ENCODE peak calls at places on chromosomes 1 and 21, in nine cellular contexts. G is heart right ventricle, J is GM23338, Z is right cardiac atrium, A is choroid plexus epithelial cell, I is gastrocnemius medialis, D is uterus, U is cardiac fibroblast, F is AG10803. P is an unnamed sample.

GRCh38 chr1:209863766-209864485 is 36.2 kb downstream of the UTP25 start:
- DNase-seq in G (no peak), J (no peak), Z (no peak), A (no peak), I (no peak), D (no peak), U (no peak), F (no peak), P (no peak)

GRCh38 chr1:167790117-167790516 is 68.3 kb downstream of the MPZL1 start:
- DNase-seq in G (no peak), J (no peak), Z (peak), A (no peak), I (no peak), D (no peak), U (no peak), F (no peak), P (no peak)

GRCh38 chr1:101002551-101002950 is 23.0 kb downstream of the DPH5 start:
- DNase-seq in G (no peak), J (peak), Z (no peak), A (peak), I (no peak), D (no peak), U (peak), F (no peak), P (peak)

GRCh38 chr1:21294266-21295058 is 4.2 kb upstream of the ECE1 start:
- DNase-seq in G (no peak), J (no peak), Z (peak), A (no peak), I (no peak), D (no peak), U (no peak), F (no peak), P (no peak)

GRCh38 chr1:53499257-53500183 is 40.3 kb downstream of the DMRTB1 start:
- DNase-seq in G (no peak), J (no peak), Z (no peak), A (no peak), I (no peak), D (no peak), U (no peak), F (no peak), P (no peak)

GRCh38 chr1:32192220-32192948 is 8.0 kb upstream of the CCDC28B start:
- DNase-seq in G (no peak), J (no peak), Z (no peak), A (no peak), I (no peak), D (no peak), U (no peak), F (no peak), P (no peak)

GRCh38 chr1:73909043-73909567 is 288.9 kb downstream of the LRRIQ3 start:
- DNase-seq in G (no peak), J (no peak), Z (no peak), A (no peak), I (no peak), D (no peak), U (no peak), F (no peak), P (no peak)

GRCh38 chr1:59477286-59477685 is 180.4 kb downstream of the FGGY start:
- DNase-seq in G (no peak), J (no peak), Z (no peak), A (peak), I (no peak), D (no peak), U (no peak), F (peak), P (no peak)

GRCh38 chr1:3714284-3714741 is 37.9 kb upstream of the CCDC27 start:
- DNase-seq in G (no peak), J (no peak), Z (peak), A (no peak), I (peak), D (no peak), U (no peak), F (no peak), P (no peak)

DNA sequence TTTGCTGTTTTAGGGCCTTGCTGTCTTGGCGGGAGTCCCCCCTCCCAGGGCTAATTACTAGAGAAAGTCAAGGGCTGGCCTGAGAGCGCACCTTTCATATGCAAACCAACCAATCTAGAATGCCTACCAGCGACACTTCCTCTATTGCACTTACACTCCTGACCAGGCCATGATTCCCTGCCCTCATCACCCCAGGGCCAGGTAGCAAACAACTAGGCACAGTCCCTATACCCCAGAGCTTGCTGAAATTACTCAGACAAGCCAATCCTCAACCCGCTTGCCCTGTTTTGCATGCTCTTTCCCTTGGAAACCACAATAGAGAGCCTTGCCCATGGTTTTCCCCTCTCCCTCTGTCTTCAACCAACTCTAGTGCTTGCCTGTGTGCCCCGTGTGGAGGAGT is 70.3 kb downstream of the URB2 start:
- DNase-seq in G (no peak), J (peak), Z (no peak), A (no peak), I (no peak), D (no peak), U (no peak), F (no peak), P (no peak)
- H3K4me3 ChIP-seq in G (no peak), J (peak), Z (no peak), A (no peak), I (no peak), D (no peak), U (no peak), F (no peak), P (no peak)

DNA sequence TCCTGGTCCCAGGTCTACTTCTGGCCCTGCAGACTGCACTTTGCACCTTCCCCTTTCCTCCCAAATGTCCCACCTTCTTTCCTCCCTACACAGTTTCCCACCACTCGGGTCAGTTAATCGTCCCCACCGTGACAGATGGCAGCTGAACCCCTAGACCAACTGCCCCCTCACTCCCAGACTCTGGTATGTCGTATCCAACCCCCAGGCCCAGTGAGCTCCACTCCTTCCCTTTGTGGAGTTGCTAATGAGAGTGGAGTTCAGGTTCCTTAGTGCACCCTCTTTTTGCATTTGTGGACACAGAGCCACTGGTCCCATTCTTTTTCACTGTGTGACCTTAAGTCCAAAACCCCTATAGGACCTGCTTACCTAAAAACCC is 1.8 kb downstream of the MAN1C1 start:
- DNase-seq in G (no peak), J (peak), Z (no peak), A (no peak), I (no peak), D (no peak), U (no peak), F (no peak), P (no peak)
- H3K4me3 ChIP-seq in G (peak), J (peak), Z (peak), A (peak), I (peak), D (peak), U (no peak), F (no peak), P (peak)

DNA sequence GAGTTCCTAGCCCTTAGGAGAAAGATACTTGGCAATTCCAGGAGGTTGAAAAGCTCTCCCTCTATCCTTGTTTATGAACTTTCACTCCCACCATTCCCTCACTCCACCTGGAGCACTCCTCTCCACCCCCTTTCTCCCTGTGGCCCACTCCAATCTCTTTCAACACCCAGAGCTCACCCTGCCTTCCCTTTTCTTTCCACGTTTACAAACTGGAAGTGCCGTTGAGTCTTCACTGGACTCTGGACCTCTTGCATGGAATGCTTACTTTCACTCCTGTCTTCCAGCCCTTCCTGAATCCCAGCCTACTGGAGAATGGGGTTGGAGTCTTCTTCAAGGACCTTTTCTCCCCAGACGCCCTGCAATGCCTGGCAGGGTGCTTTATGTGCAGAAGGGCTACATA is 198.5 kb downstream of the RHOU start:
- DNase-seq in G (no peak), J (no peak), Z (no peak), A (no peak), I (no peak), D (no peak), U (no peak), F (no peak), P (no peak)
- H3K4me3 ChIP-seq in G (no peak), J (no peak), Z (no peak), A (no peak), I (no peak), D (no peak), U (no peak), F (no peak), P (no peak)

DNA sequence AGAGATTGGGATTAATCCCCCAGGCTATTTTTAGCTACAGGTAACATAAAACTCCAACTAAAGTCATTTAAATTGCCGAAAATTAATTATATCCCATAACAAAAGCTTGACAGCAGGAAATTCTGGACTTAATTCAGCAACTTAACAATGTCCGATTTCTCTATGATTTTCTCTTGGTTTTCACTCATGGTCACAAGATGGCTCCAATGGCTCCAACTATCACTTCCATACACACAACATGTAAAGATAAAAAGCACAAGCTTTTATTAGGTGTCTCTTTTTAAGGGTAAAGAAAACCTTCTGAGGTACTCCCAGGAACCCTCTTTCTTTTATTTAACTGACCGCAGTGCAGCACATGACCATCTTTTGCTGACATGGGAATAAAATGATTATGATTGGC is 363.5 kb upstream of the PTBP2 start:
- DNase-seq in G (no peak), J (no peak), Z (no peak), A (no peak), I (no peak), D (no peak), U (no peak), F (no peak), P (no peak)
- H3K4me3 ChIP-seq in G (no peak), J (no peak), Z (no peak), A (no peak), I (no peak), D (no peak), U (no peak), F (no peak), P (no peak)

DNA sequence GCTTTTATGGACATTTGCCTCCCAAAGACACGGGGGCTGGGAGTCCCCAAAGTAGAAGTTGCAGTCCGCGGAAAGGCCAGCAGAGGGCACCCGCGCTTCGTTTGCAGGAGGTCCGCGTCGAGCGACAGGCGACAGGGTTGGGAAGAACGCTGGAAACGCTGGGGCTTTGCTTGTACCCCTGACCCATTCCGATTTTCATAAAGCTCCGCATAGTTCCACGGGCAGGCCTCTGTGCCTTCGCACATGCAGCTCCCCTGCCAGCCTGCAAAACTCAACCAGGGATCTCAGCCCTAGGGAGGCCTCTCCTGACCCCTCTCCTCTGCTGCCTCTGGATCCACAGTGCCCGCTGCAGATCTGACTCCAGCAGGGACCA is 44.2 kb upstream of the LAPTM5 start:
- DNase-seq in G (peak), J (peak), Z (peak), A (peak), I (peak), D (peak), U (peak), F (peak), P (peak)
- H3K4me3 ChIP-seq in G (no peak), J (peak), Z (no peak), A (peak), I (peak), D (no peak), U (no peak), F (no peak), P (peak)

DNA sequence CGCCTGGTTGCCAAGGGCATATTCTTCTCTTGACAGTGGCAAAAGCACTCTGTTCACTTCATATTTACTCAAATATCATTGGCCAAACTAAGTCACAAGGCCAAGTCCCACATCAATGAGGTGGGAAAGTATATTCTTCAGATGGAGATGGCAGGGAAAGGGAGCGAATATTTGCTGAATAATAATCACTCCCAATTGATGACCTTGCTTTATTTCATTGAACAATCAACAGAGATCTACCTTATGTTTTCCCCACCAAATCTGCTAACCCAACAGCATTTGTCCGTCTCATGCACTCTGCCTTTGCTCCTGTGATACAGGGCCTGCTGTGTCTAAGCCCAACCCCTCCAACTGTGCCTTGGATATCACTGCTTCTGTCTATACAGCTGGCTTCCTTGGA is 45.2 kb upstream of the PCP4 start:
- DNase-seq in G (no peak), J (no peak), Z (no peak), A (no peak), I (no peak), D (no peak), U (no peak), F (no peak), P (no peak)
- H3K4me3 ChIP-seq in G (no peak), J (no peak), Z (no peak), A (no peak), I (no peak), D (no peak), U (no peak), F (no peak), P (no peak)

GRCh38 chr1:111476761-111477309 is 3.1 kb downstream of the C1orf162 start:
- DNase-seq in G (no peak), J (no peak), Z (no peak), A (no peak), I (no peak), D (no peak), U (no peak), F (no peak), P (no peak)

GRCh38 chr1:111474106-111474505 is 322 bp downstream of the C1orf162 start:
- DNase-seq in G (no peak), J (no peak), Z (no peak), A (no peak), I (no peak), D (no peak), U (peak), F (no peak), P (no peak)

GRCh38 chr1:111475706-111476105 is 1.9 kb downstream of the C1orf162 start:
- DNase-seq in G (no peak), J (no peak), Z (no peak), A (no peak), I (no peak), D (no peak), U (no peak), F (no peak), P (no peak)

GRCh38 chr1:111476214-111476613 is 2.4 kb downstream of the C1orf162 start:
- DNase-seq in G (no peak), J (no peak), Z (no peak), A (no peak), I (no peak), D (no peak), U (no peak), F (no peak), P (no peak)

GRCh38 chr1:111474521-111474920 is 737 bp downstream of the C1orf162 start:
- DNase-seq in G (no peak), J (no peak), Z (no peak), A (no peak), I (no peak), D (no peak), U (no peak), F (no peak), P (no peak)
- H3K4me3 ChIP-seq in G (no peak), J (no peak), Z (peak), A (no peak), I (no peak), D (no peak), U (no peak), F (no peak), P (no peak)

P was measured in adipocyte.